ENCODE peak calls at places on chromosomes 13 and 19, in five cellular contexts. Q is iPS-NIHi11, O is NCI-H1105 treated with DMSO at 0.1 percent for 48 hours, G is HCT116, K is NCI-H774. J is an unnamed sample.

GRCh38 chr19:16367269-16367683 is 42.6 kb downstream of the KLF2 start:
- DNase-seq in Q (no peak), O (no peak), G (no peak), K (no peak), J (no peak)

GRCh38 chr19:46732966-46733692 is 12.7 kb upstream of the FKRP start:
- DNase-seq in Q (no peak), O (no peak), G (no peak), K (no peak), J (no peak)

GRCh38 chr19:11261431-11261901 is 858 bp downstream of the DOCK6 start:
- DNase-seq in Q (no peak), O (no peak), G (no peak), K (no peak), J (no peak)

GRCh38 chr13:39415403-39415802 is 187.6 kb downstream of the LHFPL6 start:
- DNase-seq in Q (no peak), O (peak), G (peak), K (peak), J (no peak)

GRCh38 chr13:99261040-99261439 is 2.9 kb upstream of the GPR18 start:
- DNase-seq in Q (no peak), O (no peak), G (no peak), K (no peak), J (no peak)

GRCh38 chr19:52923782-52924593 is 760 bp upstream of the ZNF888 start:
- DNase-seq in Q (peak), O (no peak), G (no peak), K (no peak), J (no peak)

GRCh38 chr19:13152854-13153626 is 2.8 kb downstream of the IER2 start:
- DNase-seq in Q (peak), O (peak), G (peak), K (peak), J (peak)

GRCh38 chr19:33524024-33524664 is 2.6 kb upstream of the PEPD start:
- DNase-seq in Q (no peak), O (no peak), G (no peak), K (no peak), J (no peak)

GRCh38 chr19:55276720-55277430 is 3.0 kb downstream of the HSPBP1 start:
- DNase-seq in Q (no peak), O (no peak), G (no peak), K (no peak), J (no peak)

GRCh38 chr19:21101511-21102242 is 19.7 kb downstream of the ZNF714 start:
- DNase-seq in Q (no peak), O (no peak), G (no peak), K (no peak), J (no peak)

GRCh38 chr13:45048890-45049407 is 59.6 kb downstream of the GPALPP1 start:
- DNase-seq in Q (no peak), O (no peak), G (no peak), K (no peak), J (no peak)

GRCh38 chr13:30618186-30618937 is 642 bp downstream of the USPL1 start:
- DNase-seq in Q (peak), O (no peak), G (no peak), K (no peak), J (no peak)

GRCh38 chr13:50707533-50708096 is 135.9 kb downstream of the DLEU7 start:
- DNase-seq in Q (no peak), O (no peak), G (no peak), K (no peak), J (no peak)

GRCh38 chr13:114108141-114108761 is 24.2 kb downstream of the RASA3 start:
- DNase-seq in Q (no peak), O (no peak), G (no peak), K (no peak), J (no peak)

GRCh38 chr19:6649189-6649588 is 20.8 kb downstream of the TNFSF14 start:
- DNase-seq in Q (no peak), O (no peak), G (no peak), K (no peak), J (no peak)

GRCh38 chr19:21604941-21605548 is 99.6 kb downstream of the ZNF429 start:
- DNase-seq in Q (no peak), O (peak), G (no peak), K (peak), J (no peak)

GRCh38 chr13:84400711-84401110 is 518.4 kb upstream of the SLITRK1 start:
- DNase-seq in Q (no peak), O (no peak), G (no peak), K (no peak), J (no peak)

J was measured in NCI-H510A treated with DMSO at 0.1 percent for 48 hours.